ENCODE peak calls at places on chromosomes 3 and 15, in ten cellular contexts. One of them, this sample, is unnamed.

GRCh38 chr15:66865622-66866611 is 163.9 kb downstream of the SMAD6 start:
- DNase-seq in CD8-positive, alpha-beta memory T cell: no peak
- DNase-seq in tibial nerve: no peak
- DNase-seq in colonic mucosa: peak; percentile 20
- DNase-seq in HCT116: no peak
- DNase-seq in Panc1: no peak
- DNase-seq in endodermal cell: peak; percentile 68
- DNase-seq in GM12878: peak; percentile 41
- DNase-seq in psoas muscle: no peak
- DNase-seq in CD4-positive, alpha-beta memory T cell: no peak
- DNase-seq in this sample: no peak

GRCh38 chr15:90903733-90904536 is 833 bp downstream of the MAN2A2 start:
- DNase-seq in CD8-positive, alpha-beta memory T cell: no peak
- DNase-seq in tibial nerve: no peak
- DNase-seq in colonic mucosa: peak; percentile 41
- DNase-seq in HCT116: no peak
- DNase-seq in Panc1: no peak
- DNase-seq in endodermal cell: peak; percentile 88
- DNase-seq in GM12878: no peak
- DNase-seq in psoas muscle: no peak
- DNase-seq in CD4-positive, alpha-beta memory T cell: no peak
- DNase-seq in this sample: no peak

GRCh38 chr3:179961081-179962078 is 75.4 kb downstream of the PEX5L start:
- DNase-seq in CD8-positive, alpha-beta memory T cell: no peak
- DNase-seq in tibial nerve: no peak
- DNase-seq in colonic mucosa: no peak
- DNase-seq in HCT116: no peak
- DNase-seq in Panc1: no peak
- DNase-seq in endodermal cell: no peak
- DNase-seq in GM12878: peak; percentile 71
- DNase-seq in psoas muscle: no peak
- DNase-seq in CD4-positive, alpha-beta memory T cell: no peak
- DNase-seq in this sample: no peak

GRCh38 chr3:181739628-181740027 is 27.9 kb downstream of the SOX2 start:
- DNase-seq in CD8-positive, alpha-beta memory T cell: no peak
- DNase-seq in tibial nerve: no peak
- DNase-seq in colonic mucosa: no peak
- DNase-seq in HCT116: peak; percentile 77
- DNase-seq in Panc1: no peak
- DNase-seq in endodermal cell: no peak
- DNase-seq in GM12878: no peak
- DNase-seq in psoas muscle: no peak
- DNase-seq in CD4-positive, alpha-beta memory T cell: no peak
- DNase-seq in this sample: peak; percentile 71

GRCh38 chr3:126378341-126378751 is 16.4 kb upstream of the CFAP100 start:
- DNase-seq in CD8-positive, alpha-beta memory T cell: no peak
- DNase-seq in tibial nerve: no peak
- DNase-seq in colonic mucosa: no peak
- DNase-seq in HCT116: no peak
- DNase-seq in Panc1: no peak
- DNase-seq in endodermal cell: no peak
- DNase-seq in GM12878: no peak
- DNase-seq in psoas muscle: no peak
- DNase-seq in CD4-positive, alpha-beta memory T cell: no peak
- DNase-seq in this sample: no peak

GRCh38 chr15:71599404-71600225 is 210.7 kb upstream of the NR2E3 start:
- DNase-seq in CD8-positive, alpha-beta memory T cell: no peak
- DNase-seq in tibial nerve: no peak
- DNase-seq in colonic mucosa: no peak
- DNase-seq in HCT116: no peak
- DNase-seq in Panc1: no peak
- DNase-seq in endodermal cell: no peak
- DNase-seq in GM12878: no peak
- DNase-seq in psoas muscle: no peak
- DNase-seq in CD4-positive, alpha-beta memory T cell: no peak
- DNase-seq in this sample: no peak

GRCh38 chr3:20773320-20773984 is 587.4 kb upstream of the SGO1 start:
- DNase-seq in CD8-positive, alpha-beta memory T cell: no peak
- DNase-seq in tibial nerve: no peak
- DNase-seq in colonic mucosa: no peak
- DNase-seq in HCT116: no peak
- DNase-seq in Panc1: no peak
- DNase-seq in endodermal cell: no peak
- DNase-seq in GM12878: no peak
- DNase-seq in psoas muscle: no peak
- DNase-seq in CD4-positive, alpha-beta memory T cell: no peak
- DNase-seq in this sample: no peak

GRCh38 chr3:178558637-178559036 is 22.4 kb downstream of the KCNMB2 start:
- DNase-seq in CD8-positive, alpha-beta memory T cell: no peak
- DNase-seq in tibial nerve: no peak
- DNase-seq in colonic mucosa: no peak
- DNase-seq in HCT116: no peak
- DNase-seq in Panc1: no peak
- DNase-seq in endodermal cell: no peak
- DNase-seq in GM12878: no peak
- DNase-seq in psoas muscle: no peak
- DNase-seq in CD4-positive, alpha-beta memory T cell: no peak
- DNase-seq in this sample: no peak

GRCh38 chr3:25495726-25496125 is 67.7 kb downstream of the RARB start:
- DNase-seq in CD8-positive, alpha-beta memory T cell: no peak
- DNase-seq in tibial nerve: no peak
- DNase-seq in colonic mucosa: no peak
- DNase-seq in HCT116: no peak
- DNase-seq in Panc1: no peak
- DNase-seq in endodermal cell: no peak
- DNase-seq in GM12878: no peak
- DNase-seq in psoas muscle: no peak
- DNase-seq in CD4-positive, alpha-beta memory T cell: no peak
- DNase-seq in this sample: no peak

GRCh38 chr3:25495304-25495703 is 67.2 kb downstream of the RARB start:
- DNase-seq in CD8-positive, alpha-beta memory T cell: no peak
- DNase-seq in tibial nerve: no peak
- DNase-seq in colonic mucosa: no peak
- DNase-seq in HCT116: no peak
- DNase-seq in Panc1: no peak
- DNase-seq in endodermal cell: no peak
- DNase-seq in GM12878: no peak
- DNase-seq in psoas muscle: no peak
- DNase-seq in CD4-positive, alpha-beta memory T cell: no peak
- DNase-seq in this sample: no peak

GRCh38 chr3:25493246-25493645 is 65.2 kb downstream of the RARB start:
- DNase-seq in CD8-positive, alpha-beta memory T cell: no peak
- DNase-seq in tibial nerve: no peak
- DNase-seq in colonic mucosa: no peak
- DNase-seq in HCT116: no peak
- DNase-seq in Panc1: no peak
- DNase-seq in endodermal cell: no peak
- DNase-seq in GM12878: no peak
- DNase-seq in psoas muscle: no peak
- DNase-seq in CD4-positive, alpha-beta memory T cell: no peak
- DNase-seq in this sample: peak; percentile 59

GRCh38 chr3:25497096-25497495 is 69.0 kb downstream of the RARB start:
- DNase-seq in CD8-positive, alpha-beta memory T cell: no peak
- DNase-seq in tibial nerve: no peak
- DNase-seq in colonic mucosa: no peak
- DNase-seq in HCT116: no peak
- DNase-seq in Panc1: no peak
- DNase-seq in endodermal cell: no peak
- DNase-seq in GM12878: no peak
- DNase-seq in psoas muscle: no peak
- DNase-seq in CD4-positive, alpha-beta memory T cell: no peak
- DNase-seq in this sample: no peak

DNA sequence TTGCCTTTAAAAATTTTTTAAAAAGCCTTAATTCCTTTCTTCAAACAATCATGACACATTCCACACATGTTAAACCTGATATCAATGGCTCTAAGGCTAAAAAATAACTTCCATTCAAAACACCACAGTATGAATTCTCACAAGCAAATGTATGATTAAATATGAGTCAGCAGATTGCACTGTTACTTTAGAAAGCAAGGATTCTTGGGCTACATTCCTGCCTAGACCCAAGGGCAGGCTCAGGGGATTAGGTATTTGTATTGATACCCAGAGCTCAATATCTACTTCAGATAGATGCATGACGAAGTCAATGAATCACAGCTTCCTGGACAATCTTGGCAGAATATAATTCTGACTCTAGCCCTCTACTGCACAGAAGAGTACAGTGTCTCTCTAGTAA is 65.7 kb downstream of the RARB start:
- DNase-seq in CD8-positive, alpha-beta memory T cell: no peak
- DNase-seq in tibial nerve: no peak
- DNase-seq in colonic mucosa: no peak
- DNase-seq in HCT116: no peak
- DNase-seq in Panc1: no peak
- DNase-seq in endodermal cell: no peak
- DNase-seq in GM12878: no peak
- DNase-seq in psoas muscle: no peak
- DNase-seq in CD4-positive, alpha-beta memory T cell: no peak
- DNase-seq in this sample: peak; percentile 69
- H3K9me3 ChIP-seq in CD8-positive, alpha-beta memory T cell: no peaks in the 10 kb centered on the region
- H3K9me3 ChIP-seq in tibial nerve: no peaks in the 10 kb centered on the region
- H3K9me3 ChIP-seq in colonic mucosa: no peaks in the 10 kb centered on the region
- H3K9me3 ChIP-seq in HCT116: no peaks in the 10 kb centered on the region
- H3K9me3 ChIP-seq in Panc1: no peaks in the 10 kb centered on the region
- H3K9me3 ChIP-seq in endodermal cell: peaks cover 55% of the 10 kb centered on the region
- H3K9me3 ChIP-seq in GM12878: no peaks in the 10 kb centered on the region
- H3K9me3 ChIP-seq in psoas muscle: peaks cover 42% of the 10 kb centered on the region
- H3K9me3 ChIP-seq in CD4-positive, alpha-beta memory T cell: no peaks in the 10 kb centered on the region
- H3K9me3 ChIP-seq in this sample: no peaks in the 10 kb centered on the region

DNA sequence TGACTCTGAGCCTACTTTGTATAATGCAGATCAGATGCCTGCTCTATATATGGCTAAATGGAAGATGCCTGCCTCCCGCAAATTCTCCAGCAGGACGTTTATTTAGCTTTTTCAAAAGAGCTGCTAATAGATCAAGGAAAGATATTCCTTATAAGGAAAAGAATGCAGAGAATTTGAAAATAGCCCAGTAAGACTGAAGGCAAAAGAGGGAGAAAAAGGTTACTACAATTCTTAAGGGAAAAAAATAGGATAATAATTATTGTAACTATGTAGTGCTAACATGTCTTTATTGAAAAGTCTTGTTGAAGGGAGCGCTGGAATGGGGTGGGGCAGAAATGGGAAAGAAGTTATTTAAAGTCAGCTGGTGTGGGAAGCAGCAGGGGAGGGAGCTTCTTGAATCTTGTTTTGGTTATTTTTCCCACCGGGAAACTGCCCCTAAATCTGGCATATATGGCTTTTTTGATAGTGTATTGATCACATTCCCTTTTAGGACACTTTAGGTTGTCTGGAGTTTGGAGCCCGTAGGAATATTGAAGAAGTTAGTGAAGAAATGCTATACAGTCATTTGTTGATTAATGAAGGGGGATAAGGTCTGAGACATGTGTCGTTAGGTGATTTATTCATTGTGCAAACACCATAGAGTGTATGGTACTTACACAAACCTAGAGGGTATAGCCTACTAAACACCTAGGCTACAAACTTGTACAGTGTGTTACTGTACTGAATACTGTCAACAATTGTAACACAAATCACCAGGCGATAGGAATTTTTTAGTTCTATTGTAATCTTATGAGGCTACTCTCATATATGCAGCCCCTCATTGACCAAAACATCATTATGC is 3.1 kb downstream of the TPM1 start:
- DNase-seq in CD8-positive, alpha-beta memory T cell: no peak
- DNase-seq in tibial nerve: no peak
- DNase-seq in colonic mucosa: peak; percentile 44
- DNase-seq in HCT116: no peak
- DNase-seq in Panc1: no peak
- DNase-seq in endodermal cell: no peak
- DNase-seq in GM12878: no peak
- DNase-seq in psoas muscle: no peak
- DNase-seq in CD4-positive, alpha-beta memory T cell: no peak
- DNase-seq in this sample: no peak
- H3K27me3 ChIP-seq in CD8-positive, alpha-beta memory T cell: peaks cover 55% of the 10 kb centered on the region
- H3K27me3 ChIP-seq in tibial nerve: peaks cover 46% of the 10 kb centered on the region
- H3K27me3 ChIP-seq in colonic mucosa: no peaks in the 10 kb centered on the region
- H3K27me3 ChIP-seq in HCT116: no peaks in the 10 kb centered on the region
- H3K27me3 ChIP-seq in Panc1: no peaks in the 10 kb centered on the region
- H3K27me3 ChIP-seq in endodermal cell: peaks cover 4% of the 10 kb centered on the region
- H3K27me3 ChIP-seq in GM12878: peaks cover 15% of the 10 kb centered on the region
- H3K27me3 ChIP-seq in psoas muscle: no peaks in the 10 kb centered on the region
- H3K27me3 ChIP-seq in CD4-positive, alpha-beta memory T cell: peaks cover 39% of the 10 kb centered on the region
- H3K27me3 ChIP-seq in this sample: no peaks in the 10 kb centered on the region

GRCh38 chr3:196782496-196782895 is 42.8 kb downstream of the PAK2 start:
- DNase-seq in CD8-positive, alpha-beta memory T cell: no peak
- DNase-seq in tibial nerve: no peak
- DNase-seq in colonic mucosa: no peak
- DNase-seq in HCT116: no peak
- DNase-seq in Panc1: no peak
- DNase-seq in endodermal cell: no peak
- DNase-seq in GM12878: no peak
- DNase-seq in psoas muscle: no peak
- DNase-seq in CD4-positive, alpha-beta memory T cell: no peak
- DNase-seq in this sample: no peak

GRCh38 chr3:196775938-196776337 is 36.3 kb downstream of the PAK2 start:
- DNase-seq in CD8-positive, alpha-beta memory T cell: no peak
- DNase-seq in tibial nerve: no peak
- DNase-seq in colonic mucosa: no peak
- DNase-seq in HCT116: no peak
- DNase-seq in Panc1: no peak
- DNase-seq in endodermal cell: no peak
- DNase-seq in GM12878: no peak
- DNase-seq in psoas muscle: no peak
- DNase-seq in CD4-positive, alpha-beta memory T cell: no peak
- DNase-seq in this sample: no peak

GRCh38 chr3:196774845-196775422 is 35.3 kb downstream of the PAK2 start:
- DNase-seq in CD8-positive, alpha-beta memory T cell: no peak
- DNase-seq in tibial nerve: no peak
- DNase-seq in colonic mucosa: no peak
- DNase-seq in HCT116: no peak
- DNase-seq in Panc1: no peak
- DNase-seq in endodermal cell: no peak
- DNase-seq in GM12878: no peak
- DNase-seq in psoas muscle: no peak
- DNase-seq in CD4-positive, alpha-beta memory T cell: no peak
- DNase-seq in this sample: no peak

GRCh38 chr3:196774191-196774820 is 34.6 kb downstream of the PAK2 start:
- DNase-seq in CD8-positive, alpha-beta memory T cell: no peak
- DNase-seq in tibial nerve: no peak
- DNase-seq in colonic mucosa: no peak
- DNase-seq in HCT116: no peak
- DNase-seq in Panc1: peak; percentile 42
- DNase-seq in endodermal cell: no peak
- DNase-seq in GM12878: peak; percentile 17
- DNase-seq in psoas muscle: no peak
- DNase-seq in CD4-positive, alpha-beta memory T cell: no peak
- DNase-seq in this sample: peak; percentile 50

DNA sequence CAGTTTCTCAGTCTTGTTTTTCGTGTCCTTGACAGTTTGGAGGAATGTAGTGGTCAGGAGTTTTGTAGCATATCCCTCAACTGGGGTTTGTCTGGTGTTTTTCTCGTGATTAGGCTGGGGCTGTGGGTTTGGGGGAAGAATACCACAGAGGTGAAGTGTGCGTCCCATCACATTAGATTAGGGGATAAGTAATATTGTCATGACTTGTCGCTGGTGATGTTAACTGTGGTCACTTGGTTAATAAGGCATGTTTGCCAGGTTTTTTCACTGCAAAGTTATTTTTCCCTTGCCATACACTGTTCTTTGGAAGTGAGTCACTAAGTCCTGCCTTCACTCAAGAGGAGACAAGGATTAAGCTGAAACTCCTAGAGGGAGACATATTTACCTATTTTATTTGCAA is 39.1 kb downstream of the PAK2 start:
- DNase-seq in CD8-positive, alpha-beta memory T cell: no peak
- DNase-seq in tibial nerve: no peak
- DNase-seq in colonic mucosa: no peak
- DNase-seq in HCT116: no peak
- DNase-seq in Panc1: no peak
- DNase-seq in endodermal cell: no peak
- DNase-seq in GM12878: no peak
- DNase-seq in psoas muscle: no peak
- DNase-seq in CD4-positive, alpha-beta memory T cell: no peak
- DNase-seq in this sample: no peak
- H3K9me3 ChIP-seq in CD8-positive, alpha-beta memory T cell: no peaks in the 10 kb centered on the region
- H3K9me3 ChIP-seq in tibial nerve: no peaks in the 10 kb centered on the region
- H3K9me3 ChIP-seq in colonic mucosa: no peaks in the 10 kb centered on the region
- H3K9me3 ChIP-seq in HCT116: no peaks in the 10 kb centered on the region
- H3K9me3 ChIP-seq in Panc1: no peaks in the 10 kb centered on the region
- H3K9me3 ChIP-seq in endodermal cell: peaks cover 28% of the 10 kb centered on the region
- H3K9me3 ChIP-seq in GM12878: peaks cover 21% of the 10 kb centered on the region
- H3K9me3 ChIP-seq in psoas muscle: no peaks in the 10 kb centered on the region
- H3K9me3 ChIP-seq in CD4-positive, alpha-beta memory T cell: no peaks in the 10 kb centered on the region
- H3K9me3 ChIP-seq in this sample: peaks cover 15% of the 10 kb centered on the region

DNA sequence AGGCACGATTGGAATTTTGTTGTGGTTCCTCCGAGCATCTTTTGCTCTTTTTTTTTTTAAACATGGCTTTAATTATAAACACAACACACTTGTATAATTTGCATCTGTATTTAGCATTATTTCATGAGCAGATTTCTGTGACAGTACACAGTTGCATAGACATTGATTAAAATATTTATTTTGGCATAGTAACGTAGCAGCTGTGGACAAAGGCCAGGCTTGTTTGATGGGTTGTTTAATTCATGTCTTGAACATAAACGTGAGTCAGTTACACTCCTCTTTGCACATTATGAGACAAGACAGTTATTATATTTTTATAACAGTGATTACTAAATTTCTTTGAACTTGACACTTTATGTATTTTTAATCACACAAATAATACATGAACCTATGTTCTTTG is 182.5 kb downstream of the CACNA2D3 start:
- DNase-seq in CD8-positive, alpha-beta memory T cell: no peak
- DNase-seq in tibial nerve: no peak
- DNase-seq in colonic mucosa: no peak
- DNase-seq in HCT116: no peak
- DNase-seq in Panc1: no peak
- DNase-seq in endodermal cell: no peak
- DNase-seq in GM12878: no peak
- DNase-seq in psoas muscle: no peak
- DNase-seq in CD4-positive, alpha-beta memory T cell: no peak
- DNase-seq in this sample: peak; percentile 7
- H3K27me3 ChIP-seq in CD8-positive, alpha-beta memory T cell: no peaks in the 10 kb centered on the region
- H3K27me3 ChIP-seq in tibial nerve: no peaks in the 10 kb centered on the region
- H3K27me3 ChIP-seq in colonic mucosa: no peaks in the 10 kb centered on the region
- H3K27me3 ChIP-seq in HCT116: peaks cover 45% of the 10 kb centered on the region
- H3K27me3 ChIP-seq in Panc1: no peaks in the 10 kb centered on the region
- H3K27me3 ChIP-seq in endodermal cell: no peaks in the 10 kb centered on the region
- H3K27me3 ChIP-seq in GM12878: no peaks in the 10 kb centered on the region
- H3K27me3 ChIP-seq in psoas muscle: no peaks in the 10 kb centered on the region
- H3K27me3 ChIP-seq in CD4-positive, alpha-beta memory T cell: no peaks in the 10 kb centered on the region
- H3K27me3 ChIP-seq in this sample: no peaks in the 10 kb centered on the region